ENCODE peak calls at places on chromosomes 11 and 22, in six cellular contexts. M, R, U, Q, G and O are unnamed samples.

GRCh38 chr11:80109652-80110051 is 668.8 kb upstream of the TENM4 start:
- DNase-seq in M (no peak), Q (no peak), U (no peak), G (no peak), R (no peak), O (no peak)

GRCh38 chr11:71420455-71421241 is 27.5 kb downstream of the DHCR7 start:
- DNase-seq in Q (peak; percentile 57), R (peak; percentile 53), U (peak; percentile 53), G (no peak), M (no peak), O (peak; percentile 34)

GRCh38 chr22:30305519-30305905 is 16.2 kb upstream of the CASTOR1 start:
- DNase-seq in Q (no peak), G (no peak), R (peak; percentile 68), U (peak; percentile 69), M (no peak), O (peak; percentile 87)

GRCh38 chr11:65516135-65516968 is 8.5 kb upstream of the SCYL1 start:
- DNase-seq in Q (no peak), R (no peak), M (no peak), G (no peak), U (no peak), O (no peak)

GRCh38 chr11:86511086-86511551 is 136.4 kb downstream of the CCDC81 start:
- DNase-seq in G (no peak), U (peak; percentile 34), Q (no peak), M (peak; percentile 72), R (peak; percentile 51), O (no peak)

GRCh38 chr11:70046089-70046488 is 32.0 kb upstream of the ANO1 start:
- DNase-seq in R (no peak), Q (no peak), G (no peak), U (no peak), M (no peak), O (no peak)

GRCh38 chr11:114984611-114985163 is 306.4 kb downstream of the NXPE2 start:
- DNase-seq in Q (no peak), M (no peak), R (no peak), U (no peak), G (no peak), O (no peak)

GRCh38 chr11:66966351-66966750 is 8.2 kb upstream of the PC start:
- DNase-seq in Q (no peak), R (no peak), U (no peak), G (no peak), M (no peak), O (no peak)

GRCh38 chr11:36356201-36356600 is 60.1 kb downstream of the PRR5L start:
- DNase-seq in U (peak; percentile 52), M (no peak), G (no peak), Q (no peak), R (peak; percentile 46), O (no peak)

GRCh38 chr11:12124306-12124705 is 13.9 kb downstream of the MICAL2 start:
- DNase-seq in G (no peak), Q (no peak), R (no peak), M (no peak), U (no peak), O (no peak)

GRCh38 chr11:34667810-34668582 is 47.1 kb downstream of the EHF start:
- DNase-seq in M (no peak), Q (no peak), G (no peak), R (no peak), U (no peak), O (no peak)

GRCh38 chr11:16160146-16160545 is 196.2 kb downstream of the SOX6 start:
- DNase-seq in Q (peak; percentile 6), U (no peak), G (no peak), M (no peak), R (no peak), O (no peak)

GRCh38 chr22:26845016-26845728 is 187.8 kb downstream of the MIAT start:
- DNase-seq in Q (no peak), M (no peak), G (peak; percentile 2), R (no peak), U (no peak), O (no peak)

GRCh38 chr11:113014262-113014661 is 53.0 kb downstream of the NCAM1 start:
- DNase-seq in G (peak; percentile 19), R (no peak), M (no peak), U (no peak), Q (peak; percentile 27), O (no peak)

GRCh38 chr11:118212781-118213565 is 11.8 kb downstream of the JAML start:
- DNase-seq in G (no peak), U (no peak), R (no peak), M (no peak), Q (no peak), O (no peak)

GRCh38 chr11:118903204-118904015 is 19.7 kb downstream of the CXCR5 start:
- DNase-seq in U (no peak), M (no peak), Q (no peak), G (no peak), R (no peak), O (no peak)

GRCh38 chr11:127133061-127133460 is 132.5 kb upstream of the KIRREL3 start:
- DNase-seq in G (no peak), R (no peak), Q (no peak), U (no peak), M (no peak), O (no peak)

GRCh38 chr11:120682866-120683265 is 171.3 kb downstream of the GRIK4 start:
- DNase-seq in Q (no peak), R (no peak), G (no peak), U (no peak), M (no peak), O (no peak)

GRCh38 chr11:77039491-77040400 is 5.5 kb downstream of the B3GNT6 start:
- DNase-seq in G (no peak), R (peak; percentile 77), Q (peak; percentile 67), U (peak; percentile 49), M (no peak), O (no peak)

GRCh38 chr22:35634015-35634414 is 14.2 kb upstream of the APOL6 start:
- DNase-seq in U (no peak), M (no peak), Q (no peak), R (no peak), G (no peak), O (no peak)

GRCh38 chr11:77175869-77176539 is 48.0 kb downstream of the MYO7A start:
- DNase-seq in M (no peak), G (no peak), R (peak; percentile 61), U (no peak), Q (peak; percentile 45), O (no peak)

GRCh38 chr11:6737872-6738466 is 33.8 kb downstream of the OR2AG2 start:
- DNase-seq in R (peak; percentile 56), Q (peak; percentile 27), U (peak; percentile 58), M (no peak), G (peak; percentile 0), O (peak; percentile 79)

GRCh38 chr11:60265373-60266214 is 14.9 kb upstream of the MS4A4A start:
- DNase-seq in Q (peak; percentile 32), U (peak; percentile 31), R (peak; percentile 45), M (no peak), G (peak; percentile 4), O (peak; percentile 18)

GRCh38 chr11:18321622-18321990 is 334 bp downstream of the HPS5 start:
- DNase-seq in M (no peak), R (no peak), Q (no peak), U (peak; percentile 10), G (peak; percentile 55), O (no peak)

GRCh38 chr11:13338437-13339069 is 61.0 kb downstream of the BMAL1 start:
- DNase-seq in Q (no peak), U (no peak), R (no peak), G (no peak), M (peak; percentile 48), O (peak; percentile 41)

GRCh38 chr11:112004389-112004788 is 20.8 kb upstream of the DLAT start:
- DNase-seq in U (peak; percentile 71), G (no peak), Q (no peak), M (no peak), R (peak; percentile 65), O (peak; percentile 41)

GRCh38 chr11:7281083-7281482 is 29.4 kb downstream of the SYT9 start:
- DNase-seq in G (no peak), M (no peak), R (no peak), Q (no peak), U (no peak), O (no peak)

GRCh38 chr11:117171648-117172051 is 6.9 kb upstream of the SIDT2 start:
- DNase-seq in G (no peak), U (no peak), Q (no peak), R (no peak), M (no peak), O (no peak)

GRCh38 chr11:79258606-79259005 is 182.2 kb downstream of the TENM4 start:
- DNase-seq in Q (no peak), R (no peak), U (no peak), M (no peak), G (no peak), O (no peak)

GRCh38 chr11:59174664-59175033 is 2.7 kb downstream of the DTX4 start:
- DNase-seq in M (no peak), Q (no peak), G (no peak), R (no peak), U (no peak), O (no peak)

GRCh38 chr11:94186342-94187203 is 57.9 kb downstream of the PANX1 start:
- DNase-seq in G (no peak), M (no peak), R (no peak), Q (no peak), U (no peak), O (no peak)